ENCODE peak calls at places on chromosome 17, in ten cellular contexts. Y, I, F, A, O, W, Z, P, G and V are unnamed samples. For H3K4me1 and H3K27me3, the result is how much of the 10 kb centered on the place peaks cover.

GRCh38 chr17:22310717-22311686 is 618.7 kb downstream of the KCNJ18 start:
- DNase-seq in G (no peak), W (peak), Y (no peak), O (peak), P (no peak), Z (no peak), A (no peak), I (peak), F (no peak), V (no peak)

GRCh38 chr17:79777166-79777843 is 643 bp upstream of the CBX2 start:
- DNase-seq in Z (no peak), G (no peak), I (peak), P (peak), Y (peak), W (no peak), O (peak), F (peak), A (peak), V (no peak)

GRCh38 chr17:19250421-19251141 is 13.4 kb downstream of the EPN2 start:
- DNase-seq in Y (no peak), Z (no peak), I (no peak), O (peak), A (no peak), G (no peak), F (no peak), W (no peak), P (no peak), V (no peak)

GRCh38 chr17:5931611-5932010 is 138.6 kb upstream of the WSCD1 start:
- DNase-seq in W (no peak), F (no peak), P (no peak), Z (no peak), O (no peak), I (no peak), Y (no peak), G (no peak), A (no peak), V (no peak)

GRCh38 chr17:64418506-64419339 is 28.1 kb upstream of the PECAM1 start:
- DNase-seq in Z (no peak), Y (peak), P (no peak), G (no peak), O (no peak), F (peak), I (peak), A (peak), W (peak), V (peak)

GRCh38 chr17:4485676-4486646 is 12.7 kb upstream of the SPNS2 start:
- DNase-seq in G (no peak), W (no peak), Z (peak), P (no peak), I (no peak), A (no peak), F (no peak), Y (no peak), O (no peak), V (no peak)

GRCh38 chr17:17176341-17176740 is 29.8 kb downstream of the PLD6 start:
- DNase-seq in F (no peak), Y (no peak), O (no peak), W (no peak), A (no peak), I (no peak), G (no peak), Z (no peak), P (no peak), V (no peak)

GRCh38 chr17:30548189-30548588 is 71.0 kb downstream of the GOSR1 start:
- DNase-seq in O (no peak), G (no peak), A (no peak), W (no peak), Z (no peak), I (no peak), F (no peak), P (no peak), Y (no peak), V (no peak)

GRCh38 chr17:45052052-45052772 is 780 bp upstream of the DCAKD start:
- DNase-seq in P (peak), Z (peak), I (peak), A (no peak), W (peak), Y (peak), O (peak), F (no peak), G (peak), V (peak)

GRCh38 chr17:65243838-65244237 is 106.7 kb downstream of the RGS9 start:
- DNase-seq in W (no peak), G (peak), I (peak), O (peak), F (peak), Y (peak), P (no peak), Z (no peak), A (no peak), V (no peak)

GRCh38 chr17:50173335-50173941 is 7.6 kb downstream of the SGCA start:
- DNase-seq in O (peak), G (no peak), F (peak), P (no peak), Z (no peak), A (no peak), I (peak), W (no peak), Y (peak), V (no peak)

GRCh38 chr17:62064029-62064790 is 868 bp downstream of the MED13 start:
- DNase-seq in F (peak), I (no peak), O (no peak), Z (no peak), G (no peak), P (no peak), A (no peak), Y (peak), W (no peak), V (peak)

GRCh38 chr17:45971698-45972141 is 27.3 kb upstream of the STH start:
- DNase-seq in I (peak), Y (no peak), F (no peak), P (no peak), G (no peak), Z (no peak), W (peak), A (no peak), O (no peak), V (no peak)

GRCh38 chr17:57406131-57406980 is 150.0 kb downstream of the MSI2 start:
- DNase-seq in P (no peak), I (peak), G (no peak), O (peak), W (no peak), Y (peak), F (peak), Z (no peak), A (no peak), V (no peak)

GRCh38 chr17:73419896-73420295 is 108.1 kb upstream of the CDC42EP4 start:
- DNase-seq in W (no peak), Z (no peak), F (peak), P (no peak), O (no peak), A (no peak), Y (peak), I (no peak), G (no peak), V (no peak)

GRCh38 chr17:78647030-78647429 is 69.8 kb upstream of the DNAH17 start:
- DNase-seq in I (no peak), O (no peak), F (no peak), P (no peak), G (no peak), W (no peak), Z (no peak), Y (no peak), A (no peak), V (no peak)
- H3K4me1 ChIP-seq in I (under half), O (under half), F (under half), P (under half), G (under half), W (under half), Z (under half), Y (under half), A (under half), V (under half)

DNA sequence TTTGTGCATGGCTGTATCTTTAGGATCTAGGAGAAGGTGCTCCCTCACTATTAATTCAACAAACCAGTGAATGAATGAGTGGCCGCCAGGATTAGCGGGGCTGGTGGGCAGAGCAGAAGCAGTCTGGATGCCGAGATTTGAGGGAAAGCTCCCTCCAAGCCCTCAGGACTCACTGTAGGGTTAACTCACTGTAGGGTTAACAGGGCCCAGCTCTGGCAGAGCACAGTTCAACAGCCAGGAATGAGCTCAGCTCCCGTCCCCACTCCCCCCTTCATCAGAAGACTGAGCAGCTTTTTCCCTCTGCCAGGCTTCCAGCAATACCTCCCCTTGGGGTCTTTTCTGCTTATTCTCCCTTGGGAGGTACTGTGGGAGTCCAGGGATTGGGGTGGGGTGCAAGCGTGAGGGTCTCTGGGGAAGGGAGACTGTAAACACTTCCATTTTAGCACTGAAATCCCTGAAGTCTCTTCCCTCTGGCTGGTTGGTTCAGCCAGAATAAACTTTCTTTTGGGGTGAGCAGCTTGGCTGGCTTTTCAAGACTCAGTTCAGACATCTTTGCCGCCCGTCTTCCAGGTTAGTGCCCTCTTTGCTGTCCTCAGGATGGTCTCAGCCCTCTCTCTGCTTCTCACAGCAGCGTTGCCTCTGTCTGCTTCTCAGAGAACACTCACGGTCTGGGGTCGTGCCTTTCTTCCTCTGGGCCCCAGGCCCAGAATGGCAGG is 53.7 kb upstream of the WSB1 start:
- DNase-seq in P (no peak), W (no peak), F (no peak), Z (no peak), G (no peak), A (no peak), Y (no peak), O (no peak), I (no peak), V (no peak)
- H3K27ac ChIP-seq in P (no peak), W (no peak), F (no peak), Z (no peak), G (no peak), A (no peak), Y (no peak), O (no peak), I (no peak), V (no peak)

DNA sequence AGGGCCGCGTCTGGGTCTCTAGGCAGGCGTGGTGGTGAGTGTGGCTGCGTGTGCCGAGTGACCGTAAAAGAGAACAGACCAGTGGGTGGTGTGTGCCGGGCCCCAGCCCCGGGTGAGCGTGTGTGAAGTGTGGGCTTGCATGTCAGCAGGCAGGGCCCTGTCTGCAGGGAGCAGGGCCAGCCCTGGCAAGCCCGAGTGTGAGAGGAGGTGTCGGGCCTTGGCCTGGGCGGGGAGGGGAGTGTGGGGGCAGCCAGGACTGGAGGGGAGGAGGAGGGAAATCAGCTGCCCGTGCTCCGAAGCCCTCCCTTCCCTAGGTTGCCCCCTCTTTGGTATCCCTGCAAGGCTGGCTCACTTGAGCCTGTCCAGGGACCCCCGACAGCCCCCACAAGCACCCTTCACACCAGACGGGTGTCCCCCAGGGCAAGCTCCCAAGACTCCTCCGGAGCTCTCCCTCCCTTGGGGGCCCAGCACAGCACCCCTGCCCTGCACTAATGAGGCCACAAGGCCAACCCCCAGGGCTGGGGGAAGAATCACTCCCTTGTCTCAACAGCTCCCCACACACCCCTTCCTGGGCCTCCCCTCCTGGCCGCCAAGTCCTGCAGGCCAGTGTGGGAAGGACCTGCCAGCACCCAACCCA is 1.9 kb downstream of the USH1G start:
- DNase-seq in Z (no peak), I (no peak), W (no peak), A (no peak), P (no peak), G (no peak), F (no peak), Y (no peak), O (no peak), V (no peak)
- H3K27me3 ChIP-seq in Z (under half), I (half or more), W (under half), A (half or more), P (half or more), G (under half), F (half or more), Y (under half), O (half or more), V (under half)

DNA sequence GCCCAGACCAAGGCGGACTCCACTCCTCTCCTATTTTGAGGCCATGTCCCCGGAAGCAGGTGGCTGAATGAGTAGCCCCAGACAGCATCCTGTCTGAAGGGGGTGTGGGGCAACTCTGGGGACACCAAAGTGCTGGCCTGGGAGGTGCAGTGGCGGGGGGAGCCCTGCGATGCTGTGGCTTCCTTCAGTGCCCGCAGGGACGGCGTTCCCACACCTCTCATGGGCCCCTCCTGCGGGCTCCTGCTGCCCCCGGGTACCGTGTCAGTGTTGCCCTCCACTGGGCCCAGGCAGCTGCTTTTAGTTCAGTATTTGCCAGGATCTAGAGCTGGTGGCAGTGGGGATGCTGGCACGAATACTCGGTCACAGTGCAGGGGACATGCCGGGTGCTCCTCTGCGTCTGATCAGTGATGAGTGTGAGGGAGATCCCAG is 5.5 kb downstream of the FSCN2 start:
- DNase-seq in O (no peak), G (no peak), W (no peak), I (no peak), Z (no peak), P (no peak), A (no peak), Y (no peak), F (no peak), V (no peak)
- H3K4me1 ChIP-seq in O (under half), G (under half), W (under half), I (under half), Z (under half), P (under half), A (under half), Y (under half), F (under half), V (under half)